ENCODE peak calls at places on chromosome 6, in nine cellular contexts. Q is K562, J is spleen, A is pancreas, L is stomach, R is tibial artery, V is IMR-90, P is body of pancreas, O is psoas muscle. U is an unnamed sample. For H3K4me1, the result is how much of the 10 kb centered on the place peaks cover.

GRCh38 chr6:167669870-167670802 is 156.6 kb upstream of the AFDN start:
- DNase-seq in R (no peak), Q (no peak), L (no peak), O (no peak), A (no peak), P (no peak), V (no peak), J (peak), U (no peak)

GRCh38 chr6:43286456-43286994 is 11.5 kb upstream of the SLC22A7 start:
- DNase-seq in A (no peak), Q (no peak), J (no peak), V (no peak), L (no peak), O (no peak), R (no peak), P (no peak), U (no peak)

GRCh38 chr6:169271158-169271936 is 17.7 kb upstream of the THBS2 start:
- DNase-seq in J (peak), Q (no peak), A (no peak), V (no peak), P (no peak), R (no peak), O (no peak), L (no peak), U (no peak)

GRCh38 chr6:37182736-37183590 is 13.0 kb downstream of the PIM1 start:
- DNase-seq in A (no peak), O (no peak), Q (peak), J (peak), R (no peak), P (no peak), L (peak), V (no peak), U (no peak)

GRCh38 chr6:167098825-167099225 is 24.1 kb upstream of the CCR6 start:
- DNase-seq in A (no peak), Q (no peak), J (no peak), L (no peak), R (no peak), V (no peak), P (no peak), O (no peak), U (no peak)

GRCh38 chr6:42230320-42231034 is 12.8 kb upstream of the MRPS10 start:
- DNase-seq in L (no peak), J (no peak), V (peak), O (no peak), A (no peak), R (no peak), P (no peak), Q (no peak), U (peak)

GRCh38 chr6:107941199-107941598 is 16.8 kb downstream of the SEC63 start:
- DNase-seq in O (no peak), A (no peak), J (no peak), P (no peak), Q (no peak), V (no peak), L (no peak), R (no peak), U (no peak)

GRCh38 chr6:128659878-128660622 is 139.7 kb upstream of the PTPRK start:
- DNase-seq in A (no peak), P (no peak), V (no peak), O (no peak), R (no peak), J (no peak), L (no peak), Q (no peak), U (no peak)

GRCh38 chr6:6004147-6004995 is 2.4 kb downstream of the NRN1 start:
- DNase-seq in J (no peak), V (no peak), P (no peak), A (no peak), Q (no peak), L (no peak), O (no peak), R (no peak), U (no peak)

GRCh38 chr6:72522735-72523141 is 99.1 kb upstream of the KCNQ5 start:
- DNase-seq in J (no peak), L (no peak), V (no peak), P (peak), R (no peak), O (no peak), Q (peak), A (peak), U (peak)

GRCh38 chr6:32153835-32154513 is at the start of gene PPT2:
- DNase-seq in A (peak), Q (peak), R (peak), J (peak), L (peak), P (peak), V (peak), O (peak), U (peak)

GRCh38 chr6:69732640-69733039 is 64.2 kb downstream of the LMBRD1 start:
- DNase-seq in O (no peak), Q (peak), R (no peak), L (no peak), P (no peak), V (no peak), J (no peak), A (no peak), U (no peak)

GRCh38 chr6:107331409-107332386 is 127.7 kb downstream of the PDSS2 start:
- DNase-seq in L (no peak), P (no peak), Q (no peak), V (peak), J (no peak), O (no peak), R (no peak), A (no peak), U (no peak)

GRCh38 chr6:145808239-145808638 is 6.4 kb downstream of the FBXO30 start:
- DNase-seq in P (no peak), A (no peak), L (no peak), O (no peak), Q (no peak), J (no peak), R (no peak), V (peak), U (no peak)

GRCh38 chr6:98980814-98981213 is 33.1 kb upstream of the FBXL4 start:
- DNase-seq in J (no peak), R (no peak), O (no peak), P (no peak), V (no peak), A (no peak), L (no peak), Q (no peak), U (no peak)

GRCh38 chr6:125480146-125480545 is 178.4 kb upstream of the HDDC2 start:
- DNase-seq in O (no peak), L (no peak), P (no peak), R (no peak), Q (no peak), J (no peak), V (no peak), A (no peak), U (no peak)
- H3K4me3 ChIP-seq in O (no peak), L (no peak), P (no peak), R (no peak), Q (no peak), J (no peak), V (no peak), A (no peak), U (no peak)

DNA sequence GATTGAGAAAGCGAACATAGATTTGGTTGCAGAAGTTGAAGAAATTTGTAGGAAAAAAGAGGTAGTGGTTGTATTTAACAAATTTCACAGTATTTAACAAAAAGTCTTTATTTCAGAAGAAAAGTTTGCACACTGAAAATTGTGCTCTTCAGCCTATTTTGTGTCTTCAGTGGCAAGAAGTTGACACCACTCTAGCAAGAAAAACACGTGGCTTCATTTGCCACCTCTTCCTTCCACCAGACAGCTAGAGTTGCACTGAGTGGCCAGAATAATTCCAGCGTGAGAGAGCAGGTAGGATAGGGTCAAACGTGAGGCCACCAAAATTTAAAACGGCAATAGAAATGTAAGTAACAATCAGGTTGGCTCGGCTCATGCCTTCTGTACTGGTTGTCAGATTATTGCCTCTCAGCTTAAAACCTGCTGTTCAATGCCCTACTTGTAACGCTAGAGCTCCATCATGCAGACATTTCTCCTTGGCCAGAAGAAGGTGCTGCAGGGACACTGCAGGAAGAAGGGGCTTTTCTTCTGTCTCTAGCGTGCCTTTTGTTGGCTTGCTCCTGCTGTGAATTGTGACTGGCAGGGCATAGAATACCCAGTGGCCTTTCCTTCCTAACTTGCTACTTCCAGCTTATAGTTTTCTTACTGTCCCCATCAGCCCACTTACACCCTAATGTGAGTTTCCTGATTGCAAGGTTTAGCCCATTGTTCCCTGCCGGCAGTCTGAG is 12.1 kb downstream of the TRAPPC3L start:
- DNase-seq in L (no peak), O (no peak), Q (no peak), P (no peak), J (no peak), V (no peak), A (no peak), R (no peak), U (no peak)
- TF ChIP-seq CTCF in L (no peak), O (no peak), Q (peak), P (no peak), J (no peak), V (no peak), A (no peak), R (no peak), U (no peak)

DNA sequence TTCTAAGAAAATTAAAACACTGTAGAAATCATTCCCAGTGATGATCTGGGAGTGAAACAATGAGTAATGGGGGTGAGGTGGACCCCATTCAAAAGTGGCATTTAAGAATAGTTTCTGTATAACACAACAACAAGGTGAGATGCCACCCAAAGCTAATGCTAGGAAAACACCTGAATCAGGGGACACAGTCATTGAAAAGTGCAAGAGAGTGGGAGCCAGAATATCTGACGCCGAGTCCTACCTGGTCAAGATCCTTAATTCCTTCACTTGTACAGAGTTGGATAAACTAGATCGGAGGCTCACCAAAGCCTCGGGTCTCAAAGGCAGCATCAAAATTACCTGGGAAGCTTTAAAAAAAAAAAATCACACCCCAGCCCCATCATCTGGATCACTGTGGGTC is 17.7 kb downstream of the TNFRSF21 start:
- DNase-seq in A (no peak), P (no peak), O (no peak), V (no peak), Q (no peak), R (no peak), L (no peak), J (no peak), U (no peak)
- H3K4me1 ChIP-seq in A (under half), P (under half), O (under half), V (under half), Q (under half), R (under half), L (under half), J (under half), U (under half)

DNA sequence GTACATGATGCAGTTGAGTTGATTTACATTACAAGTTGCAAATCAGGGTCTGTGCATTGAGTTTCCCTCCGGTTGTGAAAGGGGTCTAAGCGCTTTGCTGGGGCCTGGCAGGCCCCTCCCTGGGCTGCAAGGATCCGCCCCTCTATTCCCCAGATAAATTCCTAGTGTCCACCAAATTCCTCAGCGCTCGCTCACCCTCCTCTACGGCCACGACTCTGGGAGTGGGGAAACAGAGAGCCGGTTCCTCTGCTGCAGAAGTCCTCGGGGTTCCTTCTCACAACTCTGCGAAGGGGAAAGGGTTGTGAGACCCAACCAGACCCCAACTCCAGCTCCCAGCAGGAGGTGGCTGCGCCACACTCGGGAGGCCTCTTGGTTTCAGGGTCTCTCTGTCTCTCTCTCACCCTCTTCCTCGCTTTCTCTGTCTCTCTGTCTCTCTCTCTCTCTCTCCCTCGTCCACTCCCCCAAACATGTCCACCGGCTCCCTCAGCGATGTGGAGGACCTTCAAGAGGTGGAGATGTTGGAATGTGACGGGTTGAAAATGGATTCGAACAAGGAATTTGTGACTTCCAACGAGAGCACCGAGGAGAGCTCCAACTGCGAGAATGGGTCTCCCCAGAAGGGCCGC is at the start of gene TCF21:
- DNase-seq in V (peak), A (no peak), J (no peak), Q (no peak), O (peak), L (peak), R (no peak), P (peak), U (no peak)
- H3K4me3 ChIP-seq in V (peak), A (no peak), J (peak), Q (no peak), O (peak), L (peak), R (peak), P (no peak), U (no peak)

GRCh38 chr6:21271431-21272155 is 322.0 kb upstream of the SOX4 start:
- DNase-seq in J (no peak), Q (no peak), P (no peak), R (no peak), A (no peak), L (no peak), V (no peak), O (no peak), U (no peak)
- TF ChIP-seq CTCF in J (no peak), Q (no peak), P (no peak), R (no peak), A (no peak), L (no peak), V (no peak), O (no peak), U (no peak)

DNA sequence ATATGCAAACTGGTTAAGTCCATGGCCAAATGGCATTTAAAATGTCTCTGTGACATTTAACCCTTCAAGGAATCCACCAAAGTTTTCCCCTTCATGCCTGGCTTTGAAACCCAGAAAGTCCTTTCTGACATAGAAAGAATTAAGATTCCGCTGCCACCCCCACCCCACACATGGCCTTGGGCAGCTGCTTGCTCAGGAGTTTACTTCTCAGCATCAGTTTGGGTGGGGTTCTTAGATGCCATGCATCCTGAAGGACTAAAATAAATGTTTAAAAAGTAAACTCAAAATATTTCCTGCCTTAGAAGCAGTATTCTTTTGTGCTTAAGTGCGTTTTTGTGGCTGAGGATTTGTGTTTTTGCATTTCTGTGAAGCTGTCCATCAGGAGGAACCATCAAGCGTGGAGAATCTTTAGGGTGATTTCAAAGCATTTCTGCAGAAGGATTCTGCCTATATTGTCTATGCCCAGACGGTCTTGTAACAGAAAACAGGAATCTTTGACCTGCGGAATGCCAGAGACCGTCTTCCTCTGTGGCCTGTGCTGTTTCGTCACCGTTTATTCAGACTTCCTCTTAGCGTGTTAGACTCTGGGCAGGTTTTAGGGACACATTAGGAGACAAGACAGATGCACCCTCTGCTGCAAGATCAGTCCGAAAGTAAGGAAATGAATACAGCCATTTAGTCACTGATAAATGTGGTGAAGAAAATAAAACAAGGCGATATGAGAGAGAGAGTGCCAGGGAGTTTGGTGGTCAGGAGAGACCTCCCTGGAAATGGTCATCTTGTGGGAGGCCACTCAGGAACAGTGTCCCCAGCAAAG is 6.2 kb downstream of the DUSP22 start:
- DNase-seq in A (no peak), O (no peak), P (no peak), J (no peak), V (no peak), R (no peak), L (no peak), Q (no peak), U (no peak)
- H3K4me1 ChIP-seq in A (under half), O (half or more), P (under half), J (half or more), V (under half), R (under half), L (half or more), Q (under half), U (under half)